ENCODE peak calls at places on chromosomes 2 and 18, in six cellular contexts. J, E, T, B, W and X are unnamed samples.

GRCh38 chr2:69572640-69573039 is 70.9 kb downstream of the AAK1 start:
- DNase-seq in E (no peak), J (no peak), B (no peak), T (no peak), W (no peak), X (no peak)

GRCh38 chr2:102509749-102510148 is 36.7 kb downstream of the SLC9A4 start:
- DNase-seq in T (no peak), J (no peak), E (no peak), B (no peak), W (no peak), X (no peak)

GRCh38 chr2:85221291-85221690 is 88.1 kb downstream of the TCF7L1 start:
- DNase-seq in E (no peak), J (no peak), T (no peak), B (no peak), W (no peak), X (no peak)

GRCh38 chr18:2963048-2963447 is 49.9 kb downstream of the LPIN2 start:
- DNase-seq in J (no peak), E (no peak), B (no peak), W (no peak), T (no peak), X (no peak)

GRCh38 chr2:219575566-219576504 is 3.7 kb downstream of the INHA start:
- DNase-seq in W (no peak), E (no peak), B (no peak), J (no peak), T (no peak), X (no peak)

GRCh38 chr2:189702071-189702470 is 27.6 kb downstream of the ANKAR start:
- DNase-seq in B (no peak), T (no peak), E (no peak), W (no peak), J (no peak), X (peak)

GRCh38 chr18:45106331-45106774 is 425.7 kb downstream of the SETBP1 start:
- DNase-seq in J (no peak), B (no peak), T (no peak), W (no peak), E (no peak), X (no peak)

GRCh38 chr18:47531759-47532158 is 280.3 kb upstream of the SKOR2 start:
- DNase-seq in W (no peak), T (no peak), E (no peak), B (no peak), J (no peak), X (no peak)

GRCh38 chr2:148935791-148936190 is 60.8 kb downstream of the KIF5C start:
- DNase-seq in J (no peak), E (no peak), T (no peak), B (no peak), W (no peak), X (no peak)

GRCh38 chr18:23534276-23534675 is 31.0 kb downstream of the RMC1 start:
- DNase-seq in B (no peak), T (no peak), J (no peak), E (no peak), W (no peak), X (no peak)

GRCh38 chr18:48951448-48952286 is 902 bp upstream of the SMAD7 start:
- DNase-seq in B (peak), E (peak), W (peak), J (peak), T (peak), X (peak)

GRCh38 chr2:43406643-43407042 is 180.2 kb upstream of the ZFP36L2 start:
- DNase-seq in E (no peak), J (no peak), W (no peak), B (no peak), T (no peak), X (no peak)

GRCh38 chr2:143696651-143697050 is 567.4 kb downstream of the ARHGAP15 start:
- DNase-seq in J (no peak), W (no peak), B (no peak), T (no peak), E (no peak), X (no peak)